ENCODE peak calls at places on chromosomes 11 and 22, in five cellular contexts. S, W, X, Z and N are unnamed samples.
A peak's percentile ranks its signal among the peaks of the same experiment; 100 is the strongest.

GRCh38 chr22:42780070-42780540 is 59.4 kb upstream of the A4GALT start:
- DNase-seq in S (peak; percentile 94), W (peak; percentile 41), X (no peak), Z (no peak), N (peak; percentile 90)

GRCh38 chr11:109027851-109028250 is 363.0 kb downstream of the DDX10 start:
- DNase-seq in S (no peak), W (no peak), X (no peak), Z (no peak), N (no peak)

GRCh38 chr11:34654491-34655334 is 33.8 kb downstream of the EHF start:
- DNase-seq in S (no peak), W (peak; percentile 63), X (no peak), Z (peak; percentile 49), N (no peak)

GRCh38 chr11:1640076-1640946 is 10.7 kb downstream of the KRTAP5-5 start:
- DNase-seq in S (no peak), W (no peak), X (peak; percentile 20), Z (no peak), N (no peak)

GRCh38 chr11:73344191-73344607 is 32.0 kb upstream of the RELT start:
- DNase-seq in S (no peak), W (peak; percentile 22), X (no peak), Z (peak; percentile 63), N (no peak)

GRCh38 chr11:60959445-60959844 is 7.5 kb upstream of the SLC15A3 start:
- DNase-seq in S (no peak), W (no peak), X (no peak), Z (no peak), N (no peak)

GRCh38 chr22:19148417-19149046 is 1.6 kb downstream of the GSC2 start:
- DNase-seq in S (no peak), W (no peak), X (no peak), Z (no peak), N (no peak)

GRCh38 chr11:128399722-128400121 is 187.6 kb downstream of the ETS1 start:
- DNase-seq in S (no peak), W (no peak), X (no peak), Z (no peak), N (no peak)

GRCh38 chr11:114157476-114158050 is 98.1 kb downstream of the ZBTB16 start:
- DNase-seq in S (no peak), W (no peak), X (no peak), Z (no peak), N (no peak)

GRCh38 chr11:7576671-7577225 is 62.9 kb downstream of the PPFIBP2 start:
- DNase-seq in S (no peak), W (no peak), X (no peak), Z (no peak), N (no peak)

GRCh38 chr22:46072030-46072881 is 78.1 kb upstream of the PPARA start:
- DNase-seq in S (no peak), W (no peak), X (peak; percentile 56), Z (peak; percentile 44), N (no peak)

GRCh38 chr11:85756401-85757200 is 54.3 kb downstream of the SYTL2 start:
- DNase-seq in S (no peak), W (no peak), X (no peak), Z (no peak), N (no peak)

GRCh38 chr11:35257287-35257686 is 118.3 kb downstream of the CD44 start:
- DNase-seq in S (no peak), W (no peak), X (no peak), Z (no peak), N (no peak)

GRCh38 chr11:2886191-2886894 is 768 bp upstream of the CDKN1C start:
- DNase-seq in S (no peak), W (no peak), X (no peak), Z (no peak), N (no peak)

GRCh38 chr11:93940395-93940794 is 80.8 kb upstream of the HEPHL1 start:
- DNase-seq in S (no peak), W (no peak), X (no peak), Z (no peak), N (no peak)

GRCh38 chr22:21444701-21445436 is 22.3 kb upstream of the TMEM191C start:
- DNase-seq in S (no peak), W (no peak), X (no peak), Z (peak; percentile 33), N (no peak)

GRCh38 chr11:34044664-34045485 is 6.7 kb upstream of the CAPRIN1 start:
- DNase-seq in S (peak; percentile 83), W (no peak), X (peak; percentile 25), Z (no peak), N (no peak)

GRCh38 chr11:1382831-1383607 is 6.7 kb upstream of the BRSK2 start:
- DNase-seq in S (no peak), W (peak; percentile 63), X (peak; percentile 76), Z (peak; percentile 79), N (peak; percentile 26)

GRCh38 chr11:69416746-69417145 is 64.7 kb upstream of the LINC01488 start:
- DNase-seq in S (no peak), W (no peak), X (no peak), Z (no peak), N (no peak)

GRCh38 chr22:31818481-31819392 is 64.9 kb downstream of the DEPDC5 start:
- DNase-seq in S (no peak), W (no peak), X (peak; percentile 32), Z (no peak), N (no peak)

GRCh38 chr11:35391922-35392813 is 27.2 kb downstream of the SLC1A2 start:
- DNase-seq in S (peak; percentile 38), W (peak; percentile 77), X (peak; percentile 77), Z (peak; percentile 83), N (peak; percentile 72)

GRCh38 chr11:119480375-119481020 is 57.5 kb upstream of the THY1 start:
- DNase-seq in S (no peak), W (no peak), X (no peak), Z (no peak), N (no peak)

GRCh38 chr11:34757026-34757451 is 136.1 kb downstream of the EHF start:
- DNase-seq in S (no peak), W (no peak), X (no peak), Z (no peak), N (no peak)

GRCh38 chr11:94794287-94795168 is 26.4 kb downstream of the AMOTL1 start:
- DNase-seq in S (peak; percentile 98), W (no peak), X (no peak), Z (no peak), N (peak; percentile 89)

GRCh38 chr22:46088541-46089311 is 61.6 kb upstream of the PPARA start:
- DNase-seq in S (no peak), W (no peak), X (no peak), Z (no peak), N (no peak)

GRCh38 chr11:64036081-64037026 is 623 bp downstream of the FLRT1 start:
- DNase-seq in S (no peak), W (no peak), X (peak; percentile 6), Z (peak; percentile 49), N (no peak)

GRCh38 chr11:7457211-7457610 is 28.1 kb upstream of the OLFML1 start:
- DNase-seq in S (no peak), W (no peak), X (no peak), Z (no peak), N (no peak)

GRCh38 chr11:118106789-118107335 is 20.1 kb upstream of the SMIM35 start:
- DNase-seq in S (no peak), W (no peak), X (no peak), Z (no peak), N (no peak)

GRCh38 chr11:67396258-67396581 is 4.4 kb downstream of the RAD9A start:
- DNase-seq in S (no peak), W (no peak), X (no peak), Z (no peak), N (no peak)

GRCh38 chr11:128734439-128735224 is 40.8 kb downstream of the FLI1 start:
- DNase-seq in S (no peak), W (peak; percentile 5), X (no peak), Z (no peak), N (no peak)

GRCh38 chr22:35352214-35353111 is 28.4 kb upstream of the HMOX1 start:
- DNase-seq in S (no peak), W (peak; percentile 18), X (peak; percentile 60), Z (peak; percentile 58), N (no peak)